ENCODE peak calls at places on chromosomes 11 and 22, in six cellular contexts. V is IMR-90; D is cardiac muscle cell; R is naive thymus-derived CD4-positive, alpha-beta T cell; U is neuronal stem cell; T is thoracic aorta. Z is an unnamed sample.

GRCh38 chr11:93933230-93933629 is 82.8 kb upstream of the VSTM5 start:
- DNase-seq in V (peak; percentile 15), T (no peak), D (peak; percentile 14), R (no peak), U (no peak), Z (no peak)

GRCh38 chr22:39496131-39496838 is 5.8 kb upstream of the MIEF1 start:
- DNase-seq in R (peak; percentile 62), V (peak; percentile 57), U (peak; percentile 59), D (peak; percentile 78), T (no peak), Z (no peak)

GRCh38 chr11:103624708-103625623 is 411.5 kb upstream of the DDI1 start:
- DNase-seq in R (no peak), T (no peak), U (no peak), D (peak; percentile 93), V (peak; percentile 98), Z (no peak)

GRCh38 chr11:133176748-133177147 is 355.6 kb downstream of the OPCML start:
- DNase-seq in D (no peak), V (no peak), R (no peak), U (no peak), T (no peak), Z (no peak)

GRCh38 chr11:72191961-72192381 is at the start of gene FOLR1:
- DNase-seq in R (no peak), V (no peak), U (peak; percentile 14), D (no peak), T (no peak), Z (no peak)

GRCh38 chr22:22770280-22770871 is 117.2 kb upstream of the IGLL5 start:
- DNase-seq in D (peak; percentile 44), T (no peak), R (peak; percentile 35), U (peak; percentile 39), V (no peak), Z (no peak)

GRCh38 chr11:109794501-109794900 is 298.7 kb upstream of the ZC3H12C start:
- DNase-seq in V (peak; percentile 10), U (no peak), R (no peak), D (no peak), T (no peak), Z (no peak)

GRCh38 chr11:127017482-127017881 is 16.9 kb upstream of the KIRREL3 start:
- DNase-seq in U (peak; percentile 44), T (no peak), R (no peak), D (peak; percentile 51), V (peak; percentile 93), Z (no peak)

GRCh38 chr11:77734890-77735289 is 85.6 kb downstream of the RSF1 start:
- DNase-seq in V (no peak), U (no peak), R (no peak), D (no peak), T (no peak), Z (no peak)

GRCh38 chr11:130631119-130631518 is 182.7 kb downstream of the ADAMTS15 start:
- DNase-seq in U (no peak), V (peak; percentile 95), R (no peak), T (no peak), D (peak; percentile 71), Z (no peak)

GRCh38 chr11:70092959-70093358 is 14.8 kb downstream of the ANO1 start:
- DNase-seq in U (no peak), V (no peak), T (no peak), R (no peak), D (no peak), Z (no peak)

GRCh38 chr11:25961539-25961938 is 370.4 kb upstream of the ANO3 start:
- DNase-seq in T (no peak), V (no peak), U (no peak), D (no peak), R (no peak), Z (no peak)

GRCh38 chr11:46272816-46273427 is 4.5 kb upstream of the CREB3L1 start:
- DNase-seq in D (peak; percentile 79), R (no peak), U (no peak), V (peak; percentile 76), T (no peak), Z (no peak)

GRCh38 chr22:36471341-36471821 is 10.1 kb downstream of the TXN2 start:
- DNase-seq in U (no peak), T (no peak), D (peak; percentile 28), V (peak; percentile 60), R (no peak), Z (no peak)

GRCh38 chr11:11600288-11600687 is 21.5 kb downstream of the GALNT18 start:
- DNase-seq in R (no peak), T (no peak), V (no peak), U (no peak), D (no peak), Z (no peak)

GRCh38 chr11:103202048-103202651 is 92.9 kb downstream of the DYNC2H1 start:
- DNase-seq in D (peak; percentile 69), U (peak; percentile 3), T (no peak), V (peak; percentile 63), R (no peak), Z (no peak)

GRCh38 chr11:9787981-9788521 is 124.2 kb downstream of the SWAP70 start:
- DNase-seq in V (peak; percentile 95), R (no peak), U (no peak), T (peak; percentile 15), D (peak; percentile 97), Z (no peak)

GRCh38 chr11:65389294-65389980 is 3.0 kb downstream of the FRMD8 start:
- DNase-seq in V (no peak), D (no peak), U (no peak), R (no peak), T (no peak), Z (no peak)

GRCh38 chr11:110026823-110027626 is 66.2 kb upstream of the ZC3H12C start:
- DNase-seq in T (no peak), U (no peak), R (no peak), V (peak; percentile 15), D (no peak), Z (no peak)

GRCh38 chr11:96116341-96116740 is 192.4 kb upstream of the MTMR2 start:
- DNase-seq in U (no peak), D (no peak), T (no peak), V (peak; percentile 40), R (no peak), Z (no peak)

GRCh38 chr11:68314886-68315580 is 2.6 kb downstream of the LRP5 start:
- DNase-seq in U (no peak), D (peak; percentile 38), T (no peak), R (no peak), V (peak; percentile 59), Z (no peak)

GRCh38 chr11:32723332-32723731 is 71.1 kb downstream of the CCDC73 start:
- DNase-seq in R (no peak), D (peak; percentile 34), T (no peak), V (no peak), U (no peak), Z (no peak)

DNA sequence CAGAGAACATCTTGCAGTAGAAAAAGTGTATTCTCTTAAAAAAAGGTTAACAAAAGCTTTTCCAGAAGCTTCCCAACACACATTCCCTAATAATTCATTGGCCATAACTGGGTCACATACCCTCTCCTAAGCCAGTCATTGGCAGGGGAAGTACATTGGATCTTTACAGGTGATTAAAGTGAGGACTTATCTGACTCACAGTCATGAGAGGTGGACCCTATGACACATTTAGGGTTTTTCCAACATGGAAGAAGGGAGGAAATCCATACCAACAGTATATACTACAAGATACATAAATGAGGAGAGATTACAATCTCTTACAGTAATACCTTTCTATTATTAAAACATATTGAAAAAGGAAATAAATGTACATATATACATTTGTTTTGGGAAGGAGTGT is 72.2 kb downstream of the CCDC73 start:
- DNase-seq in R (no peak), D (no peak), V (no peak), T (no peak), U (no peak), Z (no peak)
- H3K27me3 ChIP-seq in R (no peaks in the 10 kb centered on the region), D (no peaks in the 10 kb centered on the region), V (no peaks in the 10 kb centered on the region), T (no peaks in the 10 kb centered on the region), U (peaks cover 8% of the 10 kb centered on the region), Z (no peaks in the 10 kb centered on the region)

DNA sequence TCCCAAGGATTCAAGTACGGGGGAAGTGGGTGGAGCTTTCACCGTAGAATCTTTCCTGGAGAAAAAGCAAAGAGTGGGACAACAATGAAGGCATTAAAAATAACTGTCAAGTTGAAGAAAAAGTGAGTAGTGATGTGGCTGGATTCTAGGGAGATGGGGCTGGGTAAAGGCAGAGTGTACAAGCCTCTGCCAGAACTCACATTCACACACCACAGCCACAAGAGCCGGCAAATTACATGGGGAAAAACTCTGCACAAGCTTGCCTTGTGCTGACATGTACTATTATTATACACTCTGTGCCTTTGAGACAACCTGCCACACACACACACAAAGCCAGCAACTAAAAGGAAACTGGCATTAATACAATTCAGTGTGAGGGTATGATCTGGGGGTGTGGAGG is 182.6 kb downstream of the LARGE1 start:
- DNase-seq in T (no peak), V (no peak), R (no peak), D (no peak), U (no peak), Z (no peak)
- H3K27me3 ChIP-seq in T (no peaks in the 10 kb centered on the region), V (no peaks in the 10 kb centered on the region), R (no peaks in the 10 kb centered on the region), D (no peaks in the 10 kb centered on the region), U (no peaks in the 10 kb centered on the region), Z (no peaks in the 10 kb centered on the region)

GRCh38 chr11:61487342-61488025 is 21.1 kb upstream of the LRRC10B start:
- DNase-seq in R (no peak), V (no peak), T (no peak), D (no peak), U (no peak), Z (no peak)
- H3K27me3 ChIP-seq in R (no peaks in the 10 kb centered on the region), V (peaks cover 8% of the 10 kb centered on the region), T (no peaks in the 10 kb centered on the region), D (no peaks in the 10 kb centered on the region), U (no peaks in the 10 kb centered on the region), Z (no peaks in the 10 kb centered on the region)

GRCh38 chr11:17331669-17332068 is 19.9 kb upstream of the NCR3LG1 start:
- DNase-seq in T (no peak), D (no peak), V (no peak), R (no peak), U (no peak), Z (no peak)

GRCh38 chr11:17328856-17329490 is 22.6 kb upstream of the NCR3LG1 start:
- DNase-seq in V (no peak), D (no peak), U (no peak), T (no peak), R (no peak), Z (no peak)

GRCh38 chr11:17333799-17334586 is 17.6 kb upstream of the NCR3LG1 start:
- DNase-seq in R (peak; percentile 39), D (no peak), U (no peak), T (no peak), V (no peak), Z (no peak)
- H3K27me3 ChIP-seq in R (no peaks in the 10 kb centered on the region), D (no peaks in the 10 kb centered on the region), U (no peaks in the 10 kb centered on the region), T (no peaks in the 10 kb centered on the region), V (no peaks in the 10 kb centered on the region), Z (no peaks in the 10 kb centered on the region)

DNA sequence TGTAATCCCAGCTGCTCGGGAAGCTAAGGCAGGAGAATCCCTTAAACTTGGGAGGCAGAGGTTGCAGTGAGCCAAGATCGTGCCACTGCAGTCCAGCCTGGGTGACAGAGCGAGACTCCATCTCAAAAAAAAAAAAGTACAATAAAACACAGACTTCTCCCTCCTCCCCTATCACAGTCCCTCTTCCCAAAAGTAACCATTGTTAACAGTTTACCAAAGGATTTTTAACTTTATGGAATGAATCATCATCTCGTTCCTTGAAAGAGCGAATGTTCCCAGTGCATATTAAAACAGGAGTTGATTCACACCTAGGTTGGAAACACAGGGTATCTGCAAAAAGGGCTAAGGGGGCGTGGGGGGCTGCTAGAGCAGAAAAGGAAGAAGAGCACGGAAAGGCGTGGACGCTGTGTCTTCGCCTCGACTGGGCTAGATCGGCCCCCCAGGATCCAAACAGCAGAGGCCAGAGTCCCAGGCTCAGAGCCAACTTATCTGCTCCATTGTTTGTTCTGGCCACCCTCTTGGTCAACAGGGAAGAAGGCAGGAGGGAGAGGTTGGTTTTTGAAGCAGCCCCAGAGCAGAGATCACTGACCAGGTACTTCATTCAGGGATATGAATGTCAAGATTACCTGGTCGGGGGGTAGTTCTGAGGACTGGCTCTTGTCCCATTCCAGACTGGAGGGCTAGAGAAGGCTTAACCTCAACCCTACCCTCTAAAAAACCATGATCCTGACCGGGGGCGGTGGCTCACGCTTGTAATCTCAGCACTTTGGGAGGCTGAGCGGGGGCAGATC is 2.1 kb upstream of the AHNAK start:
- DNase-seq in R (no peak), D (peak; percentile 71), T (no peak), U (no peak), V (no peak), Z (no peak)
- H3K27me3 ChIP-seq in R (no peaks in the 10 kb centered on the region), D (peaks cover 10% of the 10 kb centered on the region), T (no peaks in the 10 kb centered on the region), U (peaks cover 50% of the 10 kb centered on the region), V (no peaks in the 10 kb centered on the region), Z (no peaks in the 10 kb centered on the region)

Z was measured in esophagus squamous epithelium.